ENCODE peak calls at places on chromosomes 12 and 14, in nine cellular contexts. W is NT2/D1, P is iPS DF 6.9, I is heart right ventricle, Z is body of pancreas, Q is cardiac muscle cell, N is astrocyte, F is left ventricle myocardium inferior, K is aorta. T is an unnamed sample. For H3K4me1 and H3K36me3, the result is how much of the 10 kb centered on the place peaks cover.

GRCh38 chr12:25771062-25771461 is 187.4 kb upstream of the RASSF8 start:
- DNase-seq in W (no peak), P (no peak), I (no peak), Z (no peak), Q (no peak), N (peak), F (no peak), K (no peak), T (no peak)

GRCh38 chr12:7015555-7016370 is 2.5 kb downstream of the LPCAT3 start:
- DNase-seq in W (no peak), P (no peak), I (no peak), Z (no peak), Q (no peak), N (no peak), F (no peak), K (no peak), T (no peak)

GRCh38 chr14:25237845-25238244 is 187.9 kb upstream of the STXBP6 start:
- DNase-seq in W (peak), P (peak), I (no peak), Z (peak), Q (peak), N (no peak), F (no peak), K (no peak), T (no peak)

GRCh38 chr14:103122578-103123127 is 608 bp upstream of the TNFAIP2 start:
- DNase-seq in W (no peak), P (no peak), I (peak), Z (peak), Q (peak), N (no peak), F (peak), K (no peak), T (no peak)

GRCh38 chr12:113537751-113538087 is 66.0 kb upstream of the LHX5 start:
- DNase-seq in W (no peak), P (no peak), I (no peak), Z (no peak), Q (no peak), N (no peak), F (no peak), K (no peak), T (no peak)

GRCh38 chr14:94545131-94545841 is 16.0 kb upstream of the SERPINA4 start:
- DNase-seq in W (no peak), P (no peak), I (no peak), Z (no peak), Q (peak), N (peak), F (no peak), K (no peak), T (no peak)

GRCh38 chr12:70645494-70646317 is 8.5 kb upstream of the PTPRB start:
- DNase-seq in W (peak), P (peak), I (peak), Z (peak), Q (peak), N (peak), F (peak), K (peak), T (peak)

GRCh38 chr12:127381043-127381668 is 885.8 kb upstream of the TMEM132C start:
- DNase-seq in W (peak), P (peak), I (peak), Z (peak), Q (peak), N (peak), F (peak), K (no peak), T (no peak)

GRCh38 chr12:122190842-122191668 is 8.1 kb downstream of the LRRC43 start:
- DNase-seq in W (peak), P (peak), I (peak), Z (peak), Q (peak), N (peak), F (peak), K (peak), T (no peak)

GRCh38 chr14:74275265-74275841 is 27.4 kb downstream of the ABCD4 start:
- DNase-seq in W (no peak), P (no peak), I (peak), Z (no peak), Q (peak), N (peak), F (no peak), K (no peak), T (no peak)

GRCh38 chr14:24378327-24378726 is 10.3 kb downstream of the NFATC4 start:
- DNase-seq in W (no peak), P (no peak), I (no peak), Z (no peak), Q (no peak), N (no peak), F (no peak), K (no peak), T (no peak)

GRCh38 chr12:52036587-52037171 is 14.6 kb upstream of the NR4A1 start:
- DNase-seq in W (no peak), P (no peak), I (peak), Z (peak), Q (peak), N (peak), F (peak), K (peak), T (peak)
- H3K4me3 ChIP-seq in W (peak), P (peak), I (no peak), Z (no peak), Q (peak), N (peak), F (peak), K (peak), T (no peak)

DNA sequence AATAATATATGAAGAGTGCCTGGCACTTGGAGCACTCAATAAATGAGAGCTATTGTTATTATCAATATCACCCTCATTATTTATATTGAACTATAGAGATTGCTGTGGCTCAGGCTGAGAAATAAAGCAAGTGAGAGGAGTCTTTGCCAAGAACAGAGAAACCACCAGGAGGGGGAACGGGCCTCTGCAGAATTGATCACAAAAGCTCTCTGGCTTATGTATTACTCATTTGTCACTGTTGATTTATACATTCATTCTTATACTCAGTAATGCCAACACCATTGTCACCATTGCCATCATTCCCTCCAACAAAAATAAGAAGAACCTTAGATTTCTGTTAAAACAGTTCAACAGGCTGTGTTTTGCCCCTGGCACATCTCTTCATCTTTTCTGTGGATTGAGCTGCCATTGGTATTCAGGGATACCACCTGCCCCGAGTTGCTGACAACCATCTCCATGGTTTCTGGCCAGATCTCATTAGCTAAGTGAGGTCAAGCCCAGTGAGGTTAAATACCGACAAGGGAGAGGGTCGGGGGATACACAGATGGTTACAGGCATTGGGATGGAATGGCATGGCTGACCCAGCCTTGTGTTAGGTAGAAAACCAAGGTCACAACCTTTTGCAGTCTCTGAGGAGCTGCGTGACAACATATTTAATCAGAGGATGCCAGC is 21.8 kb upstream of the PCNX1 start:
- DNase-seq in W (no peak), P (no peak), I (no peak), Z (no peak), Q (no peak), N (no peak), F (no peak), K (no peak), T (no peak)
- H3K4me1 ChIP-seq in W (under half), P (under half), I (under half), Z (under half), Q (under half), N (under half), F (under half), K (under half), T (under half)

DNA sequence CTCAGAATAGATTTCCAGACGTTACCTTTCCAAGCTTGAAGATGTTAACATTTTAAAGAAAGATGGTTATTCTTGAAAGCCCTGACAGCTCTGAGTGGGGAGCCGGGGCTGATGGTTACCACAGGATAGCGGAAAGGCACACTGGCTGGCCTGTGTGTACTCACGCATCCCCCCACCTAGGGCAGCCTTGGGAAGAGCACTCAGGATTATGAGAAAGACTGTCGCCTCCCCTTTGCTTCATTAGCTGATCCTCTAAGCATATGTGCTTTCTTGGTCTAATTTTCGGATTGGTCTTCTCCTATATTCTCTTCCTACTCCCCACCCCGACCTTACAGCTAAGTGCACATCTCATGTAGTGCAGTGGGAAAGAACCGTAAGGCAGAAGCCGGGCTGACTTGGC is 20.7 kb downstream of the NTF3 start:
- DNase-seq in W (no peak), P (no peak), I (no peak), Z (no peak), Q (no peak), N (no peak), F (no peak), K (no peak), T (no peak)
- H3K36me3 ChIP-seq in W (under half), P (under half), I (under half), Z (under half), Q (under half), N (under half), F (under half), K (under half), T (under half)

GRCh38 chr12:14283489-14284144 is 81.9 kb upstream of the ATF7IP start:
- DNase-seq in W (peak), P (no peak), I (no peak), Z (no peak), Q (no peak), N (no peak), F (no peak), K (no peak), T (no peak)
- H3K4me3 ChIP-seq in W (no peak), P (no peak), I (no peak), Z (no peak), Q (no peak), N (no peak), F (no peak), K (no peak), T (no peak)

GRCh38 chr14:99522934-99523660 is 41.9 kb downstream of the CCNK start:
- DNase-seq in W (peak), P (no peak), I (no peak), Z (no peak), Q (peak), N (peak), F (peak), K (peak), T (peak)

GRCh38 chr14:99524091-99524661 is 43.0 kb downstream of the CCNK start:
- DNase-seq in W (no peak), P (no peak), I (peak), Z (no peak), Q (no peak), N (peak), F (peak), K (peak), T (no peak)

GRCh38 chr14:99523661-99524050 is 42.4 kb downstream of the CCNK start:
- DNase-seq in W (no peak), P (no peak), I (no peak), Z (no peak), Q (no peak), N (no peak), F (peak), K (peak), T (no peak)

GRCh38 chr14:99525699-99526080 is 44.5 kb downstream of the CCNK start:
- DNase-seq in W (no peak), P (no peak), I (no peak), Z (no peak), Q (no peak), N (no peak), F (no peak), K (no peak), T (no peak)

GRCh38 chr14:99524804-99525698 is 43.8 kb downstream of the CCNK start:
- DNase-seq in W (no peak), P (no peak), I (no peak), Z (no peak), Q (peak), N (peak), F (peak), K (no peak), T (no peak)
- H3K4me1 ChIP-seq in W (under half), P (under half), I (under half), Z (under half), Q (under half), N (under half), F (half or more), K (under half), T (under half)

GRCh38 chr14:75726326-75726725 is 65.3 kb downstream of the TTLL5 start:
- DNase-seq in W (no peak), P (no peak), I (no peak), Z (no peak), Q (no peak), N (no peak), F (no peak), K (no peak), T (no peak)
- H3K36me3 ChIP-seq in W (under half), P (under half), I (under half), Z (under half), Q (under half), N (under half), F (under half), K (under half), T (under half)

GRCh38 chr12:23757541-23757962 is 191.9 kb downstream of the SOX5 start:
- DNase-seq in W (peak), P (no peak), I (no peak), Z (no peak), Q (no peak), N (peak), F (no peak), K (no peak), T (no peak)
- H3K4me3 ChIP-seq in W (no peak), P (no peak), I (no peak), Z (no peak), Q (no peak), N (no peak), F (no peak), K (no peak), T (no peak)

GRCh38 chr12:5685935-5686334 is 254.0 kb downstream of the NTF3 start:
- DNase-seq in W (no peak), P (no peak), I (no peak), Z (no peak), Q (no peak), N (no peak), F (no peak), K (no peak), T (no peak)
- H3K4me1 ChIP-seq in W (under half), P (under half), I (under half), Z (under half), Q (under half), N (under half), F (under half), K (under half), T (under half)

GRCh38 chr14:50924848-50925247 is 19.4 kb downstream of the PYGL start:
- DNase-seq in W (no peak), P (no peak), I (no peak), Z (no peak), Q (no peak), N (no peak), F (no peak), K (no peak), T (no peak)

GRCh38 chr14:50917449-50917848 is 26.8 kb downstream of the PYGL start:
- DNase-seq in W (no peak), P (no peak), I (no peak), Z (no peak), Q (no peak), N (no peak), F (no peak), K (peak), T (no peak)

GRCh38 chr14:50924236-50924635 is 20.0 kb downstream of the PYGL start:
- DNase-seq in W (no peak), P (no peak), I (no peak), Z (no peak), Q (no peak), N (no peak), F (no peak), K (no peak), T (no peak)

GRCh38 chr14:50920482-50921225 is 23.6 kb downstream of the PYGL start:
- DNase-seq in W (no peak), P (no peak), I (no peak), Z (no peak), Q (peak), N (peak), F (no peak), K (no peak), T (no peak)
- H3K36me3 ChIP-seq in W (under half), P (under half), I (under half), Z (under half), Q (under half), N (under half), F (under half), K (under half), T (under half)

T was measured in mucosa of descending colon.